ENCODE peak calls at places on chromosomes 11 and 22, in eight cellular contexts. B, E, K, Q, P, X, T and L are unnamed samples.

GRCh38 chr11:111777094-111778046 is 11.2 kb upstream of the PPP2R1B start:
- DNase-seq in B (no peak), E (peak), K (peak), Q (peak), P (no peak), X (no peak), T (peak), L (no peak)

GRCh38 chr22:49295851-49296560 is 531.7 kb downstream of the BRD1 start:
- DNase-seq in B (no peak), E (no peak), K (no peak), Q (no peak), P (no peak), X (no peak), T (peak), L (no peak)

GRCh38 chr22:26452236-26453016 is 23.4 kb downstream of the ASPHD2 start:
- DNase-seq in B (no peak), E (no peak), K (no peak), Q (no peak), P (no peak), X (no peak), T (no peak), L (no peak)

GRCh38 chr11:83033972-83034672 is 37.6 kb downstream of the RAB30 start:
- DNase-seq in B (peak), E (peak), K (peak), Q (no peak), P (no peak), X (no peak), T (peak), L (no peak)

GRCh38 chr11:4607111-4607510 is 920 bp downstream of the TRIM68 start:
- DNase-seq in B (no peak), E (no peak), K (peak), Q (no peak), P (no peak), X (no peak), T (no peak), L (no peak)

GRCh38 chr22:50253046-50253580 is 2.0 kb upstream of the HDAC10 start:
- DNase-seq in B (no peak), E (no peak), K (no peak), Q (no peak), P (no peak), X (no peak), T (no peak), L (no peak)

GRCh38 chr11:13009921-13010736 is 1.0 kb downstream of the RASSF10 start:
- DNase-seq in B (peak), E (peak), K (no peak), Q (no peak), P (no peak), X (no peak), T (peak), L (no peak)

GRCh38 chr11:72831521-72832300 is 17.5 kb downstream of the ATG16L2 start:
- DNase-seq in B (peak), E (peak), K (peak), Q (peak), P (peak), X (no peak), T (peak), L (no peak)

GRCh38 chr11:124740277-124740882 is 638 bp downstream of the NRGN start:
- DNase-seq in B (no peak), E (peak), K (no peak), Q (peak), P (peak), X (no peak), T (peak), L (no peak)

GRCh38 chr11:11569936-11570491 is 51.8 kb downstream of the GALNT18 start:
- DNase-seq in B (no peak), E (no peak), K (no peak), Q (peak), P (no peak), X (no peak), T (no peak), L (no peak)

GRCh38 chr22:47775686-47776085 is 1013.2 kb downstream of the TBC1D22A start:
- DNase-seq in B (no peak), E (no peak), K (no peak), Q (no peak), P (no peak), X (no peak), T (no peak), L (no peak)